ENCODE peak calls at places on chromosomes 12 and 14, in eight cellular contexts. M is CD8-positive, alpha-beta memory T cell; B is suprapubic skin; H is sigmoid colon; T is heart left ventricle; D is A549; F is body of pancreas; C is DND-41. A is an unnamed sample. For H3K4me1, the result is how much of the 10 kb centered on the place peaks cover.

GRCh38 chr14:61257469-61258057 is 23.6 kb downstream of the TMEM30B start:
- DNase-seq in M (no peak), B (no peak), H (no peak), T (no peak), D (no peak), F (no peak), C (no peak), A (no peak)

GRCh38 chr12:57216014-57216891 is at the start of gene NXPH4:
- DNase-seq in M (no peak), B (no peak), H (no peak), T (peak), D (no peak), F (peak), C (no peak), A (no peak)

GRCh38 chr12:55385911-55386310 is 14.4 kb upstream of the OR6C65 start:
- DNase-seq in M (no peak), B (no peak), H (no peak), T (no peak), D (no peak), F (no peak), C (no peak), A (no peak)

GRCh38 chr14:80427101-80427500 is 215.8 kb upstream of the DIO2 start:
- DNase-seq in M (no peak), B (no peak), H (no peak), T (no peak), D (no peak), F (no peak), C (no peak), A (no peak)

GRCh38 chr12:99806304-99806703 is 158.8 kb downstream of the GARIN6 start:
- DNase-seq in M (no peak), B (no peak), H (no peak), T (no peak), D (no peak), F (no peak), C (no peak), A (no peak)

GRCh38 chr14:68283378-68284123 is 464.0 kb downstream of the RAD51B start:
- DNase-seq in M (peak), B (peak), H (no peak), T (peak), D (no peak), F (peak), C (peak), A (no peak)

GRCh38 chr12:70831538-70831937 is 89.0 kb downstream of the PTPRR start:
- DNase-seq in M (no peak), B (no peak), H (no peak), T (no peak), D (no peak), F (no peak), C (no peak), A (no peak)

GRCh38 chr12:13744566-13744965 is 236.8 kb downstream of the GRIN2B start:
- DNase-seq in M (no peak), B (no peak), H (no peak), T (no peak), D (no peak), F (no peak), C (no peak), A (no peak)

GRCh38 chr14:86779416-86779815 is 1213.6 kb downstream of the GALC start:
- DNase-seq in M (no peak), B (no peak), H (no peak), T (no peak), D (no peak), F (no peak), C (no peak), A (no peak)

GRCh38 chr14:99232406-99233214 is 39.4 kb downstream of the BCL11B start:
- DNase-seq in M (no peak), B (no peak), H (no peak), T (no peak), D (no peak), F (no peak), C (no peak), A (no peak)

GRCh38 chr12:104521731-104522130 is 65.0 kb downstream of the CHST11 start:
- DNase-seq in M (no peak), B (no peak), H (no peak), T (no peak), D (no peak), F (no peak), C (no peak), A (no peak)

GRCh38 chr14:95901014-95901413 is 24.4 kb downstream of the TUNAR start:
- DNase-seq in M (no peak), B (peak), H (no peak), T (no peak), D (no peak), F (no peak), C (no peak), A (no peak)

GRCh38 chr12:7387289-7387688 is 56.7 kb downstream of the CD163L1 start:
- DNase-seq in M (no peak), B (no peak), H (no peak), T (no peak), D (no peak), F (no peak), C (no peak), A (no peak)

GRCh38 chr14:101819251-101819990 is 57.9 kb downstream of the PPP2R5C start:
- DNase-seq in M (peak), B (no peak), H (no peak), T (no peak), D (no peak), F (no peak), C (no peak), A (no peak)

GRCh38 chr14:104687601-104688504 is 1.6 kb upstream of the INF2 start:
- DNase-seq in M (no peak), B (no peak), H (peak), T (peak), D (peak), F (peak), C (no peak), A (peak)
- H3K4me3 ChIP-seq in M (no peak), B (peak), H (peak), T (peak), D (peak), F (no peak), C (no peak), A (no peak)

GRCh38 chr12:75710361-75711069 is 199.1 kb upstream of the KRR1 start:
- DNase-seq in M (no peak), B (no peak), H (no peak), T (no peak), D (no peak), F (no peak), C (no peak), A (no peak)
- H3K4me1 ChIP-seq in M (under half), B (under half), H (under half), T (under half), D (half or more), F (under half), C (under half), A (under half)

GRCh38 chr12:51080136-51080535 is 3.3 kb downstream of the CSRNP2 start:
- DNase-seq in M (no peak), B (no peak), H (no peak), T (no peak), D (no peak), F (no peak), C (no peak), A (no peak)

GRCh38 chr12:51076235-51076930 is 7.0 kb downstream of the CSRNP2 start:
- DNase-seq in M (no peak), B (peak), H (no peak), T (no peak), D (no peak), F (no peak), C (peak), A (no peak)

GRCh38 chr12:51082561-51083139 is 746 bp downstream of the CSRNP2 start:
- DNase-seq in M (peak), B (peak), H (no peak), T (no peak), D (peak), F (peak), C (peak), A (no peak)

GRCh38 chr12:51075390-51075789 is 8.0 kb downstream of the CSRNP2 start:
- DNase-seq in M (no peak), B (no peak), H (no peak), T (no peak), D (no peak), F (no peak), C (no peak), A (no peak)

GRCh38 chr12:51077930-51078329 is 5.5 kb downstream of the CSRNP2 start:
- DNase-seq in M (no peak), B (no peak), H (no peak), T (no peak), D (no peak), F (no peak), C (no peak), A (no peak)
- H3K27ac ChIP-seq in M (no peak), B (no peak), H (no peak), T (peak), D (no peak), F (no peak), C (peak), A (no peak)

GRCh38 chr12:69824956-69825355 is at the start of gene MYRFL:
- DNase-seq in M (no peak), B (no peak), H (no peak), T (no peak), D (no peak), F (no peak), C (no peak), A (no peak)
- H3K4me3 ChIP-seq in M (no peak), B (no peak), H (no peak), T (no peak), D (no peak), F (no peak), C (no peak), A (no peak)

GRCh38 chr12:130856088-130856487 is 15.8 kb upstream of the RAN start:
- DNase-seq in M (no peak), B (no peak), H (no peak), T (no peak), D (no peak), F (no peak), C (no peak), A (no peak)
- H3K4me1 ChIP-seq in M (under half), B (under half), H (under half), T (under half), D (under half), F (under half), C (under half), A (under half)

GRCh38 chr12:292186-292585 is 29.6 kb upstream of the SLC6A13 start:
- DNase-seq in M (no peak), B (no peak), H (no peak), T (no peak), D (no peak), F (no peak), C (no peak), A (no peak)
- H3K27ac ChIP-seq in M (no peak), B (no peak), H (no peak), T (no peak), D (no peak), F (no peak), C (no peak), A (no peak)

GRCh38 chr12:121582583-121583333 is 1.9 kb upstream of the KDM2B start:
- DNase-seq in M (no peak), B (no peak), H (no peak), T (no peak), D (no peak), F (no peak), C (no peak), A (peak)
- H3K4me3 ChIP-seq in M (no peak), B (peak), H (no peak), T (peak), D (no peak), F (no peak), C (peak), A (no peak)

A was measured in SJSA1.